ENCODE peak calls at places on chromosomes 4 and X, in ten cellular contexts. L is astrocyte of the spinal cord, E is fibroblast of lung, N is upper lobe of right lung, D is neural crest cell, Z is foreskin fibroblast, M is mammary epithelial cell, R is IMR-90, K is astrocyte of the cerebellum, O is HL-60. Q is an unnamed sample.

GRCh38 chr4:148015058-148015457 is 283.2 kb downstream of the ARHGAP10 start:
- DNase-seq in L (peak; percentile 19), N (no peak), Z (no peak), K (no peak), R (no peak), D (no peak), O (no peak), M (no peak), E (no peak), Q (no peak)

GRCh38 chrX:11967986-11968385 is 170.3 kb upstream of the FRMPD4 start:
- DNase-seq in O (no peak), L (no peak), R (peak; percentile 1), D (no peak), Z (no peak), K (no peak), M (peak; percentile 44), E (no peak), N (no peak), Q (no peak)

GRCh38 chrX:119853449-119853848 is 686 bp upstream of the UPF3B start:
- DNase-seq in O (no peak), M (no peak), E (no peak), Z (no peak), N (no peak), K (no peak), L (no peak), D (no peak), R (no peak), Q (no peak)

GRCh38 chr4:55143858-55144257 is 18.5 kb upstream of the KDR start:
- DNase-seq in E (no peak), O (no peak), K (no peak), L (no peak), R (no peak), Z (no peak), N (no peak), M (peak; percentile 19), D (no peak), Q (no peak)

GRCh38 chr4:55312491-55313101 is 33.4 kb upstream of the SRD5A3 start:
- DNase-seq in K (no peak), D (peak; percentile 4), N (no peak), E (peak; percentile 61), Z (peak; percentile 55), M (peak; percentile 25), L (peak; percentile 45), R (peak; percentile 58), O (no peak), Q (no peak)

GRCh38 chr4:78137538-78137937 is 80.4 kb downstream of the FRAS1 start:
- DNase-seq in M (no peak), O (no peak), Z (no peak), E (no peak), N (no peak), L (no peak), K (no peak), R (no peak), D (no peak), Q (no peak)

GRCh38 chrX:40579880-40580536 is 762 bp upstream of the ATP6AP2 start:
- DNase-seq in R (no peak), K (no peak), D (no peak), M (no peak), L (peak; percentile 5), O (no peak), Z (no peak), E (no peak), N (no peak), Q (no peak)

GRCh38 chr4:64327237-64327636 is 82.0 kb downstream of the TECRL start:
- DNase-seq in R (no peak), L (no peak), D (no peak), M (no peak), N (no peak), O (no peak), Z (no peak), E (no peak), K (no peak), Q (no peak)

GRCh38 chr4:184347251-184348239 is 126.8 kb downstream of the IRF2 start:
- DNase-seq in L (peak; percentile 56), D (peak; percentile 8), K (peak; percentile 11), M (peak; percentile 74), N (no peak), O (peak; percentile 96), Z (peak; percentile 59), R (peak; percentile 68), E (peak; percentile 69), Q (no peak)

GRCh38 chrX:69493193-69493592 is 10.9 kb upstream of the NALF2 start:
- DNase-seq in E (no peak), R (no peak), D (peak; percentile 51), M (peak; percentile 20), O (no peak), K (no peak), Z (no peak), L (no peak), N (no peak), Q (no peak)

GRCh38 chr4:2261110-2261852 is 628 bp downstream of the MXD4 start:
- DNase-seq in R (peak; percentile 34), Z (peak; percentile 50), O (peak; percentile 37), N (peak; percentile 84), K (no peak), L (no peak), E (peak; percentile 49), D (peak; percentile 40), M (peak; percentile 30), Q (no peak)

GRCh38 chrX:153546386-153546785 is 28.9 kb downstream of the ATP2B3 start:
- DNase-seq in N (no peak), L (no peak), D (no peak), M (no peak), R (no peak), E (no peak), K (no peak), Z (no peak), O (no peak), Q (no peak)

DNA sequence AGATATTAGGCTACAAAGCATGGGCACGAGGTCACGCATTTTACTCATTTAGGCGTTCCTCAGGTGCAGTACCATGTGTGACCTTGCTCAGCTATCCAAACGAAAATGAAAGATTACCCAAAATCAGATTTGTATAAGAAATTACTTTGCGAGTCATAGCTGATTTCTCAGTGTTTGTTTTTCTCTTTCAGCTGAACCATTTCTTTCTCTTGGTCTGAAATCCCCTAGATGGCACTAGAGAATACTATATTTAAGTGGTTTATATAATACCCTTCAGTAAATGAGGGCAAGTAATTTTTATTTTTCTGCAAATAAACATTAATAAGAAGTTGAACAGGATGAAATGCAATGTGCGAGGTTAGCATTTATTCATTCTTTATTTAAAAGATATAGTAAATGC is 496.6 kb downstream of the STIM2 start:
- DNase-seq in L (peak; percentile 50), D (no peak), E (no peak), R (no peak), K (peak; percentile 12), Z (no peak), N (no peak), M (no peak), O (no peak), Q (no peak)
- TF ChIP-seq CTCF in L (peak; percentile 44), D (peak; percentile 55), E (no peak), R (peak; percentile 8), K (peak; percentile 34), Z (peak; percentile 22), N (peak; percentile 37), M (peak; percentile 19), O (no peak), Q (peak; percentile 64)

GRCh38 chrX:16664626-16665025 is 14.7 kb downstream of the S100G start:
- DNase-seq in Z (no peak), E (no peak), N (no peak), M (no peak), D (no peak), K (no peak), L (no peak), R (no peak), O (no peak), Q (no peak)

GRCh38 chrX:16662402-16662801 is 12.4 kb downstream of the S100G start:
- DNase-seq in L (no peak), D (no peak), N (no peak), E (no peak), M (no peak), K (no peak), R (no peak), Z (no peak), O (no peak), Q (no peak)

GRCh38 chrX:16666541-16666940 is 16.6 kb downstream of the S100G start:
- DNase-seq in R (peak; percentile 61), N (no peak), L (peak; percentile 64), Z (peak; percentile 23), E (no peak), M (no peak), D (no peak), K (peak; percentile 38), O (no peak), Q (no peak)

GRCh38 chrX:16665089-16665488 is 15.1 kb downstream of the S100G start:
- DNase-seq in N (no peak), R (peak; percentile 81), Z (peak; percentile 43), M (peak; percentile 8), E (peak; percentile 77), O (no peak), K (peak; percentile 35), D (no peak), L (peak; percentile 63), Q (no peak)

DNA sequence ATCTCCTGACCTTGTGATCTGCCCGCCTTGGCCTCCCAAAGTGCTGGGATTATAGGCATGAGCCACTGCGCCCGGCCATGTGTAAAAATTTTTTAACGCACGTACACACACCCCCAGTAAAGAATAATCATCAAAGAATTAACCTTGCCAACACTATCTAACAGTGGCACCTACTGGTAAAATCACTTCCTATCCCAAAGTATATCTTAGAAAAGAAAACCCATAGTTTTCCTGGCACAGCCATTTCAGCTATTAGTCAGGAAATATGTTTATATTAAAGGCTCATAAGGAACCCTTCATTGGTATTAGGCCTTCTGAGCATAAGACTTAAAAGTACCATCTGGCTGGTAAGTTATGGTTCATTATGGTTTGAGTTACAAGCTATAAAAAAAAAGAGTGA is 14.1 kb downstream of the S100G start:
- DNase-seq in R (peak; percentile 67), Z (peak; percentile 20), M (no peak), L (peak; percentile 40), E (peak; percentile 72), D (no peak), O (no peak), N (no peak), K (no peak), Q (no peak)
- TF ChIP-seq CTCF in R (peak; percentile 57), Z (no peak), M (peak; percentile 34), L (peak; percentile 17), E (no peak), D (no peak), O (no peak), N (no peak), K (no peak), Q (no peak)

GRCh38 chrX:118644378-118644777 is 83.0 kb upstream of the IL13RA1 start:
- DNase-seq in L (peak; percentile 51), N (no peak), R (peak; percentile 68), Z (peak; percentile 26), O (peak; percentile 18), M (peak; percentile 23), E (peak; percentile 59), D (no peak), K (peak; percentile 22), Q (no peak)
- TF ChIP-seq CTCF in L (peak; percentile 43), N (peak; percentile 47), R (peak; percentile 63), Z (no peak), O (no peak), M (peak; percentile 57), E (peak; percentile 8), D (peak; percentile 58), K (peak; percentile 26), Q (peak; percentile 51)

DNA sequence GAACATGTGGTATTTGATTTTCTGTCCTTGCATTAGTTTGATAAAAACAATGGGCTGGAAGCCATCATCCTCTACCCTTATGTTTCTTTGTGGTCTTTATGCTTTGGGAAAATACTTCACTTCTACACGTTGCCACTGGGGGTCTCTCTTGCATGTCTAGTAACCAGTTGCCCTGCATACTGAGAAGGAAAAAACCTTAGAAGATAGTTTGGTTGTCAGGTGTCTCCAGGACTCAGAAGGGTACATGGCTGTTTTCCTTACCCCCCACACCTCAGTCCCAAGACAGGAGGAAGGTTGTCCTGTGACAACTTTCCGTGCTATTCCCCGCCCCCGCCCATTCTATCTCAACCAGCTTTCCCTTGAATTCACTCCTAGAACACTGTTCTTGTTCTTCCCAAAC is 62.1 kb upstream of the LANCL3 start:
- DNase-seq in N (no peak), D (no peak), O (no peak), L (peak; percentile 5), E (peak; percentile 5), R (no peak), K (peak; percentile 1), M (peak; percentile 6), Z (no peak), Q (no peak)
- TF ChIP-seq CTCF in N (peak; percentile 32), D (peak; percentile 55), O (no peak), L (peak; percentile 34), E (peak; percentile 23), R (peak; percentile 29), K (peak; percentile 45), M (peak; percentile 47), Z (no peak), Q (peak; percentile 65)